ENCODE peak calls at places on chromosomes 12 and 14, in six cellular contexts. C is B cell; A is naive thymus-derived CD4-positive, alpha-beta T cell; P is Peyer's patch; V is nucleus accumbens; K is stimulated activated CD8-positive, alpha-beta memory T cell treated with anti-CD3 and anti-CD28 coated beads, Interleukin-4, amount 100 ng/mL, for 24 hours. I is an unnamed sample.

GRCh38 chr14:34014936-34015335 is 64.1 kb upstream of the EGLN3 start:
- DNase-seq in C (no peak), A (no peak), P (no peak), V (no peak), K (no peak), I (no peak)

GRCh38 chr12:109932878-109933503 is 32.9 kb downstream of the TCHP start:
- DNase-seq in C (no peak), A (no peak), P (no peak), V (no peak), K (no peak), I (no peak)

GRCh38 chr12:54217774-54218221 is 29.0 kb upstream of the SMUG1 start:
- DNase-seq in C (peak; percentile 59), A (no peak), P (peak; percentile 72), V (peak; percentile 83), K (no peak), I (no peak)

GRCh38 chr14:43535231-43535838 is 971.7 kb downstream of the FSCB start:
- DNase-seq in C (no peak), A (no peak), P (no peak), V (no peak), K (no peak), I (no peak)

GRCh38 chr14:51873221-51873893 is 12.9 kb downstream of the GNG2 start:
- DNase-seq in C (no peak), A (peak; percentile 50), P (no peak), V (no peak), K (no peak), I (no peak)

GRCh38 chr12:3185260-3185870 is 108.2 kb downstream of the TSPAN9 start:
- DNase-seq in C (no peak), A (no peak), P (no peak), V (no peak), K (no peak), I (no peak)

GRCh38 chr14:76339922-76340615 is 35.9 kb upstream of the ESRRB start:
- DNase-seq in C (no peak), A (no peak), P (no peak), V (no peak), K (no peak), I (no peak)

GRCh38 chr12:127054531-127054930 is 1212.4 kb upstream of the TMEM132C start:
- DNase-seq in C (no peak), A (no peak), P (no peak), V (no peak), K (no peak), I (no peak)

GRCh38 chr12:5945071-5946008 is at the start of gene ANO2:
- DNase-seq in C (no peak), A (no peak), P (no peak), V (no peak), K (no peak), I (no peak)

GRCh38 chr14:61671086-61671485 is 24.2 kb upstream of the HIF1A start:
- DNase-seq in C (peak; percentile 21), A (peak; percentile 69), P (no peak), V (no peak), K (no peak), I (peak; percentile 2)

GRCh38 chr14:99807413-99808132 is 14.4 kb downstream of the EML1 start:
- DNase-seq in C (no peak), A (no peak), P (no peak), V (no peak), K (no peak), I (no peak)

GRCh38 chr12:4221157-4221556 is 52.4 kb upstream of the CCND2 start:
- DNase-seq in C (no peak), A (no peak), P (no peak), V (no peak), K (no peak), I (no peak)

GRCh38 chr14:76651410-76652055 is 109.7 kb upstream of the VASH1 start:
- DNase-seq in C (no peak), A (no peak), P (no peak), V (no peak), K (no peak), I (no peak)

GRCh38 chr12:92493816-92494215 is 209.0 kb upstream of the PLEKHG7 start:
- DNase-seq in C (no peak), A (no peak), P (no peak), V (no peak), K (no peak), I (no peak)

GRCh38 chr12:98490491-98491453 is 24.6 kb upstream of the TMPO start:
- DNase-seq in C (peak; percentile 62), A (peak; percentile 73), P (peak; percentile 84), V (peak; percentile 87), K (peak; percentile 59), I (peak; percentile 77)

GRCh38 chr14:71466251-71466650 is 466.0 kb upstream of the RGS6 start:
- DNase-seq in C (no peak), A (no peak), P (no peak), V (no peak), K (no peak), I (no peak)

GRCh38 chr12:93624595-93625294 is 52.3 kb downstream of the SOCS2 start:
- DNase-seq in C (no peak), A (no peak), P (no peak), V (no peak), K (no peak), I (no peak)

GRCh38 chr14:58280954-58281787 is 17.2 kb upstream of the ARID4A start:
- DNase-seq in C (peak; percentile 21), A (peak; percentile 67), P (no peak), V (peak; percentile 5), K (no peak), I (peak; percentile 3)

GRCh38 chr12:127487031-127487430 is 779.9 kb upstream of the TMEM132C start:
- DNase-seq in C (no peak), A (no peak), P (no peak), V (no peak), K (no peak), I (no peak)

GRCh38 chr12:99918003-99918402 is 66.7 kb downstream of the ANKS1B start:
- DNase-seq in C (no peak), A (no peak), P (no peak), V (no peak), K (no peak), I (no peak)

GRCh38 chr14:30759172-30760125 is 114.9 kb upstream of the COCH start:
- DNase-seq in C (no peak), A (no peak), P (no peak), V (no peak), K (no peak), I (no peak)

GRCh38 chr14:103418508-103418818 is 33.2 kb downstream of the MARK3 start:
- DNase-seq in C (no peak), A (no peak), P (no peak), V (no peak), K (no peak), I (no peak)

GRCh38 chr12:108553799-108554198 is 7.2 kb downstream of the SART3 start:
- DNase-seq in C (no peak), A (no peak), P (no peak), V (no peak), K (no peak), I (no peak)

GRCh38 chr14:96783306-96784224 is 13.6 kb upstream of the VRK1 start:
- DNase-seq in C (no peak), A (no peak), P (no peak), V (no peak), K (no peak), I (no peak)

GRCh38 chr12:97308576-97309198 is 153.9 kb upstream of the RMST start:
- DNase-seq in C (peak; percentile 17), A (peak; percentile 24), P (no peak), V (no peak), K (no peak), I (peak; percentile 20)

GRCh38 chr12:6868211-6869048 is 1.1 kb downstream of the TPI1 start:
- DNase-seq in C (no peak), A (no peak), P (no peak), V (no peak), K (no peak), I (no peak)

GRCh38 chr12:117857632-117858274 is 111.0 kb downstream of the KSR2 start:
- DNase-seq in C (peak; percentile 56), A (no peak), P (peak; percentile 22), V (no peak), K (peak; percentile 40), I (peak; percentile 26)

GRCh38 chr12:111841236-111841749 is 735 bp upstream of the MAPKAPK5 start:
- DNase-seq in C (no peak), A (no peak), P (no peak), V (no peak), K (no peak), I (no peak)

GRCh38 chr12:93229494-93230310 is 148.0 kb upstream of the NUDT4 start:
- DNase-seq in C (no peak), A (no peak), P (no peak), V (no peak), K (no peak), I (no peak)

GRCh38 chr14:71319646-71320045 is 412.4 kb downstream of the PCNX1 start:
- DNase-seq in C (no peak), A (no peak), P (no peak), V (no peak), K (no peak), I (no peak)

GRCh38 chr12:62802981-62803380 is 132.0 kb downstream of the PPM1H start:
- DNase-seq in C (no peak), A (no peak), P (no peak), V (no peak), K (no peak), I (no peak)

GRCh38 chr12:31346211-31346610 is 20.3 kb upstream of the SINHCAF start:
- DNase-seq in C (no peak), A (no peak), P (no peak), V (no peak), K (no peak), I (no peak)

GRCh38 chr14:91048676-91049075 is 11.8 kb downstream of the RPS6KA5 start:
- DNase-seq in C (no peak), A (no peak), P (no peak), V (no peak), K (no peak), I (no peak)

GRCh38 chr14:94473666-94474410 is 2.2 kb downstream of the SERPINA9 start:
- DNase-seq in C (no peak), A (no peak), P (no peak), V (no peak), K (no peak), I (no peak)

GRCh38 chr14:59182641-59183040 is 5.8 kb upstream of the DAAM1 start:
- DNase-seq in C (no peak), A (no peak), P (no peak), V (no peak), K (no peak), I (no peak)

GRCh38 chr12:124617615-124618014 is 50.2 kb upstream of the NCOR2 start:
- DNase-seq in C (no peak), A (no peak), P (no peak), V (no peak), K (no peak), I (no peak)

GRCh38 chr12:102514696-102515095 is 34.3 kb upstream of the IGF1 start:
- DNase-seq in C (no peak), A (no peak), P (no peak), V (no peak), K (no peak), I (no peak)

GRCh38 chr12:72692338-72692737 is 420.2 kb downstream of the TRHDE start:
- DNase-seq in C (no peak), A (no peak), P (no peak), V (no peak), K (no peak), I (no peak)

GRCh38 chr12:89372584-89373370 is 20.5 kb upstream of the DUSP6 start:
- DNase-seq in C (no peak), A (no peak), P (no peak), V (no peak), K (no peak), I (no peak)

GRCh38 chr12:79689477-79690155 is 1.1 kb downstream of the PAWR start:
- DNase-seq in C (peak; percentile 80), A (no peak), P (peak; percentile 44), V (no peak), K (no peak), I (no peak)